ENCODE peak calls at places on chromosomes 7 and 10, in ten cellular contexts. V is sigmoid colon, P is A549, T is Peyer's patch, A is HCT116, E is adrenal gland, Q is thyroid gland, X is heart left ventricle, O is right lobe of liver, G is IMR-90. F is an unnamed sample.

GRCh38 chr10:121080324-121080807 is 229.2 kb downstream of the WDR11 start:
- DNase-seq in V (no peak), P (no peak), T (peak; percentile 66), A (no peak), E (no peak), Q (no peak), X (peak; percentile 69), O (no peak), G (no peak), F (peak; percentile 55)

GRCh38 chr10:129912161-129912917 is 51.7 kb downstream of the EBF3 start:
- DNase-seq in V (no peak), P (no peak), T (no peak), A (no peak), E (no peak), Q (no peak), X (peak; percentile 3), O (no peak), G (peak; percentile 22), F (no peak)

GRCh38 chr10:9848981-9849380 is 1168.7 kb upstream of the CELF2 start:
- DNase-seq in V (no peak), P (no peak), T (no peak), A (no peak), E (peak; percentile 13), Q (no peak), X (no peak), O (no peak), G (no peak), F (no peak)

GRCh38 chr10:132542819-132543218 is 5.2 kb downstream of the INPP5A start:
- DNase-seq in V (no peak), P (no peak), T (no peak), A (no peak), E (no peak), Q (no peak), X (no peak), O (no peak), G (no peak), F (no peak)

GRCh38 chr7:110484316-110484715 is 606.6 kb upstream of the LRRN3 start:
- DNase-seq in V (no peak), P (no peak), T (no peak), A (no peak), E (no peak), Q (no peak), X (no peak), O (no peak), G (no peak), F (no peak)

GRCh38 chr10:78599122-78599853 is 469.5 kb upstream of the ZMIZ1 start:
- DNase-seq in V (no peak), P (no peak), T (no peak), A (no peak), E (no peak), Q (no peak), X (no peak), O (no peak), G (no peak), F (no peak)

GRCh38 chr7:121369462-121369861 is 26.6 kb downstream of the FAM3C start:
- DNase-seq in V (no peak), P (peak; percentile 5), T (no peak), A (no peak), E (no peak), Q (no peak), X (no peak), O (no peak), G (peak; percentile 51), F (no peak)

GRCh38 chr10:81575007-81575406 is 300.0 kb upstream of the NRG3 start:
- DNase-seq in V (no peak), P (no peak), T (no peak), A (no peak), E (no peak), Q (no peak), X (no peak), O (no peak), G (no peak), F (no peak)

GRCh38 chr10:86585726-86586048 is 64.1 kb upstream of the WAPL start:
- DNase-seq in V (no peak), P (no peak), T (no peak), A (no peak), E (no peak), Q (no peak), X (no peak), O (no peak), G (no peak), F (no peak)

GRCh38 chr10:86585037-86585725 is 63.6 kb upstream of the WAPL start:
- DNase-seq in V (peak; percentile 82), P (peak; percentile 73), T (peak; percentile 85), A (peak; percentile 61), E (peak; percentile 62), Q (peak; percentile 75), X (peak; percentile 67), O (peak; percentile 74), G (peak; percentile 48), F (peak; percentile 68)

GRCh38 chr10:86580549-86580886 is 58.9 kb upstream of the WAPL start:
- DNase-seq in V (no peak), P (no peak), T (no peak), A (no peak), E (peak; percentile 11), Q (no peak), X (no peak), O (no peak), G (no peak), F (no peak)

GRCh38 chr10:86586516-86586915 is 64.9 kb upstream of the WAPL start:
- DNase-seq in V (no peak), P (no peak), T (no peak), A (no peak), E (no peak), Q (no peak), X (no peak), O (no peak), G (no peak), F (no peak)

GRCh38 chr10:86583983-86584382 is 62.4 kb upstream of the WAPL start:
- DNase-seq in V (no peak), P (peak; percentile 55), T (no peak), A (no peak), E (no peak), Q (no peak), X (no peak), O (peak; percentile 57), G (no peak), F (no peak)
- TF ChIP-seq CTCF in V (no peak), P (no peak), T (no peak), A (peak; percentile 35), E (no peak), Q (no peak), X (no peak), O (peak; percentile 12), G (no peak), F (no peak)

GRCh38 chr7:100621554-100621953 is 9.2 kb downstream of the MOSPD3 start:
- DNase-seq in V (no peak), P (no peak), T (no peak), A (no peak), E (peak; percentile 94), Q (no peak), X (no peak), O (peak; percentile 87), G (no peak), F (no peak)

GRCh38 chr7:100626055-100626454 is 13.7 kb downstream of the MOSPD3 start:
- DNase-seq in V (no peak), P (no peak), T (no peak), A (no peak), E (no peak), Q (no peak), X (no peak), O (no peak), G (no peak), F (no peak)

GRCh38 chr7:100620804-100621203 is 8.5 kb downstream of the MOSPD3 start:
- DNase-seq in V (no peak), P (no peak), T (no peak), A (no peak), E (no peak), Q (no peak), X (no peak), O (no peak), G (no peak), F (no peak)

GRCh38 chr7:100623951-100624824 is 11.8 kb downstream of the MOSPD3 start:
- DNase-seq in V (no peak), P (no peak), T (no peak), A (no peak), E (no peak), Q (no peak), X (no peak), O (no peak), G (no peak), F (no peak)

GRCh38 chr7:100620239-100620638 is 7.9 kb downstream of the MOSPD3 start:
- DNase-seq in V (no peak), P (no peak), T (no peak), A (no peak), E (no peak), Q (no peak), X (no peak), O (no peak), G (no peak), F (no peak)
- TF ChIP-seq POLR2A in V (no peak), P (no peak), T (no peak), A (no peak), E (no peak), Q (no peak), X (no peak), O (no peak), G (no peak), F (no peak)

GRCh38 chr7:90411510-90411909 is 8.2 kb downstream of the CLDN12 start:
- DNase-seq in V (no peak), P (peak; percentile 11), T (no peak), A (peak; percentile 10), E (no peak), Q (no peak), X (no peak), O (no peak), G (peak; percentile 17), F (no peak)

GRCh38 chr7:90409667-90410066 is 6.4 kb downstream of the CLDN12 start:
- DNase-seq in V (no peak), P (no peak), T (no peak), A (no peak), E (no peak), Q (no peak), X (no peak), O (no peak), G (no peak), F (no peak)

GRCh38 chr7:90408142-90408541 is 4.9 kb downstream of the CLDN12 start:
- DNase-seq in V (no peak), P (no peak), T (no peak), A (no peak), E (no peak), Q (no peak), X (no peak), O (no peak), G (no peak), F (no peak)

GRCh38 chr7:90412458-90413184 is 9.4 kb downstream of the CLDN12 start:
- DNase-seq in V (no peak), P (peak; percentile 50), T (peak; percentile 79), A (peak; percentile 15), E (peak; percentile 51), Q (peak; percentile 7), X (no peak), O (peak; percentile 79), G (no peak), F (no peak)

GRCh38 chr7:90413185-90413528 is 9.9 kb downstream of the CLDN12 start:
- DNase-seq in V (no peak), P (no peak), T (no peak), A (no peak), E (no peak), Q (no peak), X (no peak), O (no peak), G (no peak), F (no peak)
- TF ChIP-seq CTCF in V (no peak), P (no peak), T (no peak), A (peak; percentile 6), E (no peak), Q (no peak), X (no peak), O (no peak), G (no peak), F (no peak)

DNA sequence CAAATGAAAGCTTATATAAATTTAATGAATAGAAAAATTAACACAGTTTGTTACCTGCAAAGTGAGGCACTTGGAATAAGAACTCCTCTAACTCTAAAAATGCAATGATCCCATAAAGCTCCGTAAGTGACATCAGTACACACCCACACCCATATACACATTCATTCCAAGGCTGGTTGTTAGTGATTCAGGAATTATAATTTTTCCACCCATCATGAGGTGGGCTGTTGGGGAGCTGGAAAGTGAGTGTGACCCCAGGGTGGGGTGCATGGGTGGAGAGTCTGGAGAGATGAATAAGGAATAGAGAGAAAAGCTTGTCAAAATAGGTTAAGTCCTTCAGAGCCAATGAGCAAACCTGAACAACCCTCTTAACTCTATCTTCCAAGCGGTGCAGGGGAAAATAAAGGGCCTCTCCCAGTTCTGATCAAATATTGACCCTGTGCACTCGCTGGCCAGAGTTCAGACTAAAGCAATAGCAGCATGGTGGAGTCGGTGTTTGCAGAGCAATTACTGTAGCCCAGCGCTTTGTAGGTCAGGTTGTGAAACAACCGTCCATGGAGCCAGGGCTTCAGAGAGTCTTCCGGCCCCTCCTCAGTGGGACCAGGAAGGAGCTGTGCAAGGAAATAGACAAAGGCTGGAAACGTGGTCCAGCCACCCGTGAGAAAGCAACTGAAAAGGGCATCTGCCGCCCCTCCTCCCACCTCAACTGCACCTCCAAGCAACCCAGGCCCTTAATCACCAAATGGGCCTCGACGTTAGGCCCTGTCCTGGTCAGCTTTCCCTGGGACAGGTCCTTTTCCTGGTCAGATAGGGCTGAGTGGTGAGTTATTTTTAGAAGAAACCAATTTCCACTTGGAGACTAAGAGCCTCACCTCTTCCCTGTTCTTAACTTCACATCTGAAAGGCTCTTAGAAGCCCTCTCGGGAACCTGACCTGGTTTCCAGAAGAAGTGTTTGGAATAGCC is 61.2 kb downstream of the SH3PXD2A start:
- DNase-seq in V (peak; percentile 77), P (peak; percentile 95), T (peak; percentile 88), A (no peak), E (no peak), Q (no peak), X (no peak), O (peak; percentile 86), G (no peak), F (no peak)
- TF ChIP-seq POLR2A in V (no peak), P (no peak), T (peak; percentile 51), A (no peak), E (no peak), Q (no peak), X (no peak), O (no peak), G (no peak), F (no peak)